ENCODE peak calls at places on chromosomes 2 and 18, in six cellular contexts. D is H1; K is naive thymus-derived CD4-positive, alpha-beta T cell; U is CD8-positive, alpha-beta memory T cell; T is pancreas; P is Karpas-422. J is an unnamed sample.

GRCh38 chr2:23320058-23320457 is 64.9 kb upstream of the KLHL29 start:
- DNase-seq in K (no peak), T (no peak), U (no peak), D (no peak), P (no peak), J (no peak)

GRCh38 chr2:50956886-50957285 is 75.0 kb downstream of the NRXN1 start:
- DNase-seq in D (no peak), P (no peak), K (no peak), U (no peak), T (no peak), J (no peak)

GRCh38 chr2:165725421-165725820 is 68.6 kb downstream of the GALNT3 start:
- DNase-seq in D (no peak), U (no peak), P (no peak), T (no peak), K (no peak), J (no peak)

GRCh38 chr2:96400049-96401000 is 64.8 kb downstream of the NCAPH start:
- DNase-seq in D (no peak), T (no peak), U (no peak), P (peak; percentile 32), K (no peak), J (no peak)

GRCh38 chr2:86274265-86274917 is 63.0 kb downstream of the REEP1 start:
- DNase-seq in U (no peak), K (no peak), P (no peak), D (peak; percentile 10), T (no peak), J (no peak)

GRCh38 chr2:100660851-100661584 is 98.2 kb downstream of the PDCL3 start:
- DNase-seq in P (no peak), D (no peak), U (no peak), K (no peak), T (no peak), J (no peak)

GRCh38 chr2:134692461-134692860 is 26.3 kb downstream of the TMEM163 start:
- DNase-seq in K (no peak), U (no peak), T (no peak), D (no peak), P (peak; percentile 80), J (no peak)

GRCh38 chr2:217743980-217744761 is 258.6 kb downstream of the TNS1 start:
- DNase-seq in D (peak; percentile 19), P (no peak), U (no peak), T (no peak), K (no peak), J (no peak)

GRCh38 chr2:234422242-234422641 is 74.6 kb downstream of the ARL4C start:
- DNase-seq in T (no peak), K (no peak), P (peak; percentile 2), U (no peak), D (no peak), J (no peak)

DNA sequence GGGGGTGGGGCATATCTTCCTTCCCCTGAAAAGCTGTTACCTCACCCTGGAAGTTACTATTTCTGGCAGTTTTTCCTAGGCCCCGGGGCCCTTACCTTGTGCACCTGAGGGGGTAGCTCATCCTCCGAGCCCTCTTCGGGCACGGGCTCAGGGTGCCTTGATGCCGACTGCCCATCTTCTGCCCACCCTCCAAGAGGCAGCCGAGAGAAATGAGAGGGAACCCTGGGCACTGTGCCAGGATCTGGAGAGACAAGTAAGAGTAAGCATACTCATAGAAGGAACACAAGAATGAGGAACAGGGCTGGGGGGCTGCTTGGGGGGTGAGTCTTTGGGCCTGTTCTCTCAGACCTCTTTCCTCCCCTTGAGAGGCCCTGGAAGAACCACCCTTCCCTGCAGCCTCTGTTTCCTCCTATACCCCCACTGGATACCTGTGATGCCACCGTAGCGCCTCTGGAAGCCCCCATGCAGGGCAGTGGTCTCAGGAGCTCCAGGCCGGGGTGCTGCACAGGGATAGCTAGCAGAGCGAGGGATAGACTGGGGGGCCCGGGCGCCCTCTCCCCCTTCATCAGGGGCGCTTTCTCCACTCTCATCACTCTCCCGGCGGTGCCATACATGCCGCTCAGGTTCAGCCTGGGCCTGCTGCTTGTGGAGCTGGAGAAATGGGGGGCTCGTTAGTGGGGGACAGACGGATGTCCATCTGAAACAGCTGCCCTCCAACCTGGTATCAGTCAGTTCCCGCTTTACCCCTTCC is 2.1 kb upstream of the ABCB6 start:
- DNase-seq in P (no peak), K (no peak), U (no peak), T (no peak), D (no peak), J (no peak)
- H3K4me3 ChIP-seq in P (no peak overlapping the region), K (no peak overlapping the region), U (no peak overlapping the region), T (no peak overlapping the region), D (no peak overlapping the region), J (no peak overlapping the region)

GRCh38 chr2:74552914-74553811 is 579 bp downstream of the LOXL3 start:
- DNase-seq in T (peak; percentile 78), P (no peak), K (no peak), D (peak; percentile 78), U (no peak), J (no peak)

GRCh38 chr2:74550231-74550630 is 3.5 kb downstream of the LOXL3 start:
- DNase-seq in T (no peak), P (no peak), U (no peak), K (no peak), D (no peak), J (no peak)

GRCh38 chr2:74549685-74549971 is 4.1 kb downstream of the LOXL3 start:
- DNase-seq in P (no peak), T (no peak), K (no peak), D (no peak), U (no peak), J (no peak)

GRCh38 chr2:74551942-74552913 is 1.5 kb downstream of the LOXL3 start:
- DNase-seq in D (no peak), K (no peak), P (no peak), U (no peak), T (peak; percentile 42), J (no peak)

GRCh38 chr2:74551530-74551929 is 2.2 kb downstream of the LOXL3 start:
- DNase-seq in D (no peak), K (no peak), P (no peak), U (no peak), T (no peak), J (no peak)
- H3K4me1 ChIP-seq in D (peaks cover 5% of the 10 kb centered on the region), K (peaks cover 23% of the 10 kb centered on the region), P (peaks cover 13% of the 10 kb centered on the region), U (peaks cover 20% of the 10 kb centered on the region), T (peaks cover 7% of the 10 kb centered on the region), J (peaks cover 23% of the 10 kb centered on the region)

DNA sequence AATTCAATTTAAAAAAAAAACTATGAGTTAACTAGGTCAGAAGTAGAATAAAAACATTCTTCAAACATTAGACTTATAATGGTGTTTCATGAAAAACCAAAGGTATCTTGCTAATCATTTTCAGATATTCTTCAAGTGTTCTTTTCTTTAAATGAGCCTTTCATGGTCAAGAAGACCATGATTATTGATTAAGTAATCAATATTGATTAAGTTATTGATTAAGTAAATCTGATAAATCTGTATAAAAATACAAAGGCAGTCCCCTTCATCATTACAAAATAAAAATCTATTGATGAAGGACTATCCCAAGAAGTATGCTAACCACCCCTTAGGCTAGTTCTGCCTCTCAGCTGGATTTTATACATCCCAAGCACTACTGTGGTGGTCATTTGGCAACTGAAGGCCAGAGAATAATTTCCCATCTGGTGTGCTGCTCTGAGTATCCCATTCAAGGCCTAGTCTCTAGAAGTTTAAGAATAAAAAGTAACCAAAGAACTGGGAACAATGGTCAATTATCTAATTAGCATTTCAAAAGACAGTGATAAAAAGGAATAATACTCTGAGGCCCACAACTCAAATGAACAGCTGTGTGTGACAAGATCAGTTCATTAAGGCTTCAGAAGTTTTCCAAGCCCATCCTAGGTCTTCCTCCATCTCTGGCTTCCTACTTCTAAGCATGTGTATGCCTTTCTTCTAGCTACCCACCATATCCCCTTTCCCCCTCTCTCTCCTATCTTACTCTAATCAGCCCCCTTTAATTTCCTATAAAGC is 63.5 kb downstream of the TCF4 start:
- DNase-seq in K (no peak), T (no peak), D (no peak), P (no peak), U (no peak), J (no peak)
- H3K4me3 ChIP-seq in K (no peak overlapping the region), T (no peak overlapping the region), D (no peak overlapping the region), P (no peak overlapping the region), U (no peak overlapping the region), J (no peak overlapping the region)

DNA sequence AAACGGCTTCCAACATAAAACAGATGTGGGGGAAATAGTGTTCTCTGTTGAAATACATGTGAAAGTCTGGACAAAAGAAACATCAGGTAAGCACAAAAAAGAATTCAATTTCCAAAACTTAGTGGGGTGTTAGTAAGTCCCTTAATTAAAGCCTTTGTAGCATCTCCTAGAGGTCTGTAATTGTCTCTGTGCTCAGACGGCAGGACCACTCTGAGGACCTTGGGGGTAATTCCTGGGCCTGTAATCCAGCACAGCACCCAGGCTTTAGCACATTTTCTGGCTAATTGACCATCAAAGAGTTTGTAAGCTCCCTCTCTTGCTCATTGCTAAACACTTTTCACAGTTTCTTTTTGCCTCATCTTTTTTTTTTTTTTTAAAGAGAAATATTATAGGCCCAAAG is 80.3 kb downstream of the FARSB start:
- DNase-seq in U (no peak), P (no peak), T (no peak), K (no peak), D (no peak), J (no peak)
- H3K4me1 ChIP-seq in U (no peaks in the 10 kb centered on the region), P (peaks cover 6% of the 10 kb centered on the region), T (no peaks in the 10 kb centered on the region), K (no peaks in the 10 kb centered on the region), D (no peaks in the 10 kb centered on the region), J (no peaks in the 10 kb centered on the region)

GRCh38 chr2:233384811-233385488 is 30.7 kb downstream of the DGKD start:
- DNase-seq in T (no peak), D (no peak), P (no peak), K (no peak), U (no peak), J (no peak)
- H3K4me3 ChIP-seq in T (no peak overlapping the region), D (no peak overlapping the region), P (no peak overlapping the region), K (no peak overlapping the region), U (peak overlapping the region; percentile 14), J (peak overlapping the region; percentile 13)

GRCh38 chr2:9251154-9252001 is 44.8 kb downstream of the ASAP2 start:
- DNase-seq in P (no peak), U (no peak), T (no peak), D (no peak), K (no peak), J (no peak)

GRCh38 chr2:9250091-9250490 is 43.5 kb downstream of the ASAP2 start:
- DNase-seq in P (no peak), K (no peak), T (no peak), U (no peak), D (no peak), J (no peak)

GRCh38 chr2:9249036-9249800 is 42.6 kb downstream of the ASAP2 start:
- DNase-seq in K (no peak), D (no peak), U (no peak), P (no peak), T (no peak), J (no peak)

GRCh38 chr2:9252002-9252357 is 45.4 kb downstream of the ASAP2 start:
- DNase-seq in D (no peak), P (no peak), T (no peak), U (no peak), K (no peak), J (no peak)

GRCh38 chr2:9250498-9251153 is 44.0 kb downstream of the ASAP2 start:
- DNase-seq in K (no peak), U (no peak), P (no peak), T (no peak), D (no peak), J (no peak)
- H3K4me1 ChIP-seq in K (no peaks in the 10 kb centered on the region), U (no peaks in the 10 kb centered on the region), P (no peaks in the 10 kb centered on the region), T (peaks cover 18% of the 10 kb centered on the region), D (peaks cover 3% of the 10 kb centered on the region), J (no peaks in the 10 kb centered on the region)